ENCODE peak calls at places on chromosomes 5 and 9, in nine cellular contexts. One of them, this sample, is unnamed.

GRCh38 chr5:21880164-21880563 is 973.0 kb downstream of the CDH12 start:
- DNase-seq in A549: no peak
- DNase-seq in GM12865: no peak
- DNase-seq in astrocyte of the cerebellum: no peak
- DNase-seq in transverse colon: no peak
- DNase-seq in fibroblast of pulmonary artery: no peak
- DNase-seq in CD8-positive, alpha-beta T cell: no peak
- DNase-seq in bronchial epithelial cell: no peak
- DNase-seq in suprapubic skin: no peak
- DNase-seq in this sample: no peak

GRCh38 chr5:56360816-56361215 is 127.7 kb upstream of the ANKRD55 start:
- DNase-seq in A549: no peak
- DNase-seq in GM12865: no peak
- DNase-seq in astrocyte of the cerebellum: peak
- DNase-seq in transverse colon: no peak
- DNase-seq in fibroblast of pulmonary artery: no peak
- DNase-seq in CD8-positive, alpha-beta T cell: no peak
- DNase-seq in bronchial epithelial cell: no peak
- DNase-seq in suprapubic skin: no peak
- DNase-seq in this sample: no peak

GRCh38 chr9:84922051-84922450 is 252.5 kb downstream of the NTRK2 start:
- DNase-seq in A549: no peak
- DNase-seq in GM12865: no peak
- DNase-seq in astrocyte of the cerebellum: no peak
- DNase-seq in transverse colon: no peak
- DNase-seq in fibroblast of pulmonary artery: no peak
- DNase-seq in CD8-positive, alpha-beta T cell: no peak
- DNase-seq in bronchial epithelial cell: no peak
- DNase-seq in suprapubic skin: no peak
- DNase-seq in this sample: no peak

GRCh38 chr9:131469369-131469768 is 33.3 kb upstream of the POMT1 start:
- DNase-seq in A549: no peak
- DNase-seq in GM12865: no peak
- DNase-seq in astrocyte of the cerebellum: no peak
- DNase-seq in transverse colon: no peak
- DNase-seq in fibroblast of pulmonary artery: no peak
- DNase-seq in CD8-positive, alpha-beta T cell: no peak
- DNase-seq in bronchial epithelial cell: no peak
- DNase-seq in suprapubic skin: peak
- DNase-seq in this sample: no peak

GRCh38 chr5:35773936-35774335 is 82.8 kb upstream of the IL7R start:
- DNase-seq in A549: no peak
- DNase-seq in GM12865: no peak
- DNase-seq in astrocyte of the cerebellum: no peak
- DNase-seq in transverse colon: no peak
- DNase-seq in fibroblast of pulmonary artery: no peak
- DNase-seq in CD8-positive, alpha-beta T cell: no peak
- DNase-seq in bronchial epithelial cell: peak
- DNase-seq in suprapubic skin: no peak
- DNase-seq in this sample: peak

GRCh38 chr5:135193213-135194125 is 159.4 kb upstream of the PITX1 start:
- DNase-seq in A549: no peak
- DNase-seq in GM12865: no peak
- DNase-seq in astrocyte of the cerebellum: no peak
- DNase-seq in transverse colon: no peak
- DNase-seq in fibroblast of pulmonary artery: peak
- DNase-seq in CD8-positive, alpha-beta T cell: no peak
- DNase-seq in bronchial epithelial cell: peak
- DNase-seq in suprapubic skin: no peak
- DNase-seq in this sample: peak

GRCh38 chr5:149917073-149917676 is 27.4 kb downstream of the PDE6A start:
- DNase-seq in A549: no peak
- DNase-seq in GM12865: no peak
- DNase-seq in astrocyte of the cerebellum: no peak
- DNase-seq in transverse colon: no peak
- DNase-seq in fibroblast of pulmonary artery: peak
- DNase-seq in CD8-positive, alpha-beta T cell: no peak
- DNase-seq in bronchial epithelial cell: peak
- DNase-seq in suprapubic skin: no peak
- DNase-seq in this sample: no peak

GRCh38 chr5:172593306-172593705 is 47.8 kb upstream of the NEURL1B start:
- DNase-seq in A549: no peak
- DNase-seq in GM12865: no peak
- DNase-seq in astrocyte of the cerebellum: no peak
- DNase-seq in transverse colon: no peak
- DNase-seq in fibroblast of pulmonary artery: no peak
- DNase-seq in CD8-positive, alpha-beta T cell: no peak
- DNase-seq in bronchial epithelial cell: no peak
- DNase-seq in suprapubic skin: no peak
- DNase-seq in this sample: no peak

GRCh38 chr5:6875376-6875775 is 162.1 kb downstream of the TENT4A start:
- DNase-seq in A549: no peak
- DNase-seq in GM12865: no peak
- DNase-seq in astrocyte of the cerebellum: no peak
- DNase-seq in transverse colon: no peak
- DNase-seq in fibroblast of pulmonary artery: no peak
- DNase-seq in CD8-positive, alpha-beta T cell: no peak
- DNase-seq in bronchial epithelial cell: peak
- DNase-seq in suprapubic skin: no peak
- DNase-seq in this sample: peak

GRCh38 chr5:136192015-136192525 is 892 bp downstream of the SMIM32 start:
- DNase-seq in A549: no peak
- DNase-seq in GM12865: no peak
- DNase-seq in astrocyte of the cerebellum: no peak
- DNase-seq in transverse colon: no peak
- DNase-seq in fibroblast of pulmonary artery: peak
- DNase-seq in CD8-positive, alpha-beta T cell: no peak
- DNase-seq in bronchial epithelial cell: no peak
- DNase-seq in suprapubic skin: no peak
- DNase-seq in this sample: peak

GRCh38 chr5:109692852-109693251 is 3.1 kb downstream of the MAN2A1 start:
- DNase-seq in A549: no peak
- DNase-seq in GM12865: peak
- DNase-seq in astrocyte of the cerebellum: no peak
- DNase-seq in transverse colon: peak
- DNase-seq in fibroblast of pulmonary artery: no peak
- DNase-seq in CD8-positive, alpha-beta T cell: no peak
- DNase-seq in bronchial epithelial cell: no peak
- DNase-seq in suprapubic skin: no peak
- DNase-seq in this sample: no peak

GRCh38 chr5:112109331-112109993 is 309.6 kb downstream of the EPB41L4A start:
- DNase-seq in A549: no peak
- DNase-seq in GM12865: no peak
- DNase-seq in astrocyte of the cerebellum: peak
- DNase-seq in transverse colon: no peak
- DNase-seq in fibroblast of pulmonary artery: peak
- DNase-seq in CD8-positive, alpha-beta T cell: no peak
- DNase-seq in bronchial epithelial cell: peak
- DNase-seq in suprapubic skin: no peak
- DNase-seq in this sample: peak

GRCh38 chr9:89410709-89411111 is 87.2 kb downstream of the SEMA4D start:
- DNase-seq in A549: no peak
- DNase-seq in GM12865: peak
- DNase-seq in astrocyte of the cerebellum: no peak
- DNase-seq in transverse colon: no peak
- DNase-seq in fibroblast of pulmonary artery: no peak
- DNase-seq in CD8-positive, alpha-beta T cell: no peak
- DNase-seq in bronchial epithelial cell: no peak
- DNase-seq in suprapubic skin: no peak
- DNase-seq in this sample: no peak

GRCh38 chr9:87642330-87643110 is 83.4 kb upstream of the CTSL start:
- DNase-seq in A549: no peak
- DNase-seq in GM12865: no peak
- DNase-seq in astrocyte of the cerebellum: no peak
- DNase-seq in transverse colon: no peak
- DNase-seq in fibroblast of pulmonary artery: peak
- DNase-seq in CD8-positive, alpha-beta T cell: no peak
- DNase-seq in bronchial epithelial cell: no peak
- DNase-seq in suprapubic skin: no peak
- DNase-seq in this sample: no peak

GRCh38 chr9:87643111-87643650 is 82.7 kb upstream of the CTSL start:
- DNase-seq in A549: no peak
- DNase-seq in GM12865: no peak
- DNase-seq in astrocyte of the cerebellum: no peak
- DNase-seq in transverse colon: no peak
- DNase-seq in fibroblast of pulmonary artery: no peak
- DNase-seq in CD8-positive, alpha-beta T cell: no peak
- DNase-seq in bronchial epithelial cell: no peak
- DNase-seq in suprapubic skin: no peak
- DNase-seq in this sample: no peak

GRCh38 chr9:87641067-87641466 is 84.9 kb upstream of the CTSL start:
- DNase-seq in A549: no peak
- DNase-seq in GM12865: no peak
- DNase-seq in astrocyte of the cerebellum: no peak
- DNase-seq in transverse colon: no peak
- DNase-seq in fibroblast of pulmonary artery: no peak
- DNase-seq in CD8-positive, alpha-beta T cell: no peak
- DNase-seq in bronchial epithelial cell: no peak
- DNase-seq in suprapubic skin: no peak
- DNase-seq in this sample: no peak

GRCh38 chr9:87639949-87640348 is 86.0 kb upstream of the CTSL start:
- DNase-seq in A549: no peak
- DNase-seq in GM12865: no peak
- DNase-seq in astrocyte of the cerebellum: no peak
- DNase-seq in transverse colon: no peak
- DNase-seq in fibroblast of pulmonary artery: no peak
- DNase-seq in CD8-positive, alpha-beta T cell: no peak
- DNase-seq in bronchial epithelial cell: no peak
- DNase-seq in suprapubic skin: no peak
- DNase-seq in this sample: peak

GRCh38 chr9:87640385-87640795 is 85.5 kb upstream of the CTSL start:
- DNase-seq in A549: no peak
- DNase-seq in GM12865: no peak
- DNase-seq in astrocyte of the cerebellum: peak
- DNase-seq in transverse colon: no peak
- DNase-seq in fibroblast of pulmonary artery: peak
- DNase-seq in CD8-positive, alpha-beta T cell: no peak
- DNase-seq in bronchial epithelial cell: no peak
- DNase-seq in suprapubic skin: no peak
- DNase-seq in this sample: no peak
- H3K4me3 ChIP-seq in A549: no peak
- H3K4me3 ChIP-seq in GM12865: no peak
- H3K4me3 ChIP-seq in astrocyte of the cerebellum: no peak
- H3K4me3 ChIP-seq in transverse colon: no peak
- H3K4me3 ChIP-seq in fibroblast of pulmonary artery: no peak
- H3K4me3 ChIP-seq in CD8-positive, alpha-beta T cell: no peak
- H3K4me3 ChIP-seq in bronchial epithelial cell: no peak
- H3K4me3 ChIP-seq in suprapubic skin: no peak
- H3K4me3 ChIP-seq in this sample: no peak

GRCh38 chr9:137138058-137138697 is 776 bp upstream of the GRIN1 start:
- DNase-seq in A549: no peak
- DNase-seq in GM12865: no peak
- DNase-seq in astrocyte of the cerebellum: no peak
- DNase-seq in transverse colon: no peak
- DNase-seq in fibroblast of pulmonary artery: no peak
- DNase-seq in CD8-positive, alpha-beta T cell: peak
- DNase-seq in bronchial epithelial cell: no peak
- DNase-seq in suprapubic skin: no peak
- DNase-seq in this sample: no peak
- H3K4me3 ChIP-seq in A549: no peak
- H3K4me3 ChIP-seq in GM12865: no peak
- H3K4me3 ChIP-seq in astrocyte of the cerebellum: no peak
- H3K4me3 ChIP-seq in transverse colon: no peak
- H3K4me3 ChIP-seq in fibroblast of pulmonary artery: no peak
- H3K4me3 ChIP-seq in CD8-positive, alpha-beta T cell: no peak
- H3K4me3 ChIP-seq in bronchial epithelial cell: no peak
- H3K4me3 ChIP-seq in suprapubic skin: no peak
- H3K4me3 ChIP-seq in this sample: no peak

GRCh38 chr5:127586371-127586770 is 62.5 kb upstream of the CTXN3 start:
- DNase-seq in A549: no peak
- DNase-seq in GM12865: peak
- DNase-seq in astrocyte of the cerebellum: no peak
- DNase-seq in transverse colon: no peak
- DNase-seq in fibroblast of pulmonary artery: peak
- DNase-seq in CD8-positive, alpha-beta T cell: no peak
- DNase-seq in bronchial epithelial cell: no peak
- DNase-seq in suprapubic skin: no peak
- DNase-seq in this sample: no peak
- H3K4me3 ChIP-seq in A549: no peak
- H3K4me3 ChIP-seq in GM12865: no peak
- H3K4me3 ChIP-seq in astrocyte of the cerebellum: no peak
- H3K4me3 ChIP-seq in transverse colon: no peak
- H3K4me3 ChIP-seq in fibroblast of pulmonary artery: no peak
- H3K4me3 ChIP-seq in CD8-positive, alpha-beta T cell: no peak
- H3K4me3 ChIP-seq in bronchial epithelial cell: no peak
- H3K4me3 ChIP-seq in suprapubic skin: no peak
- H3K4me3 ChIP-seq in this sample: no peak

GRCh38 chr5:177302354-177303110 is 987 bp downstream of the RAB24 start:
- DNase-seq in A549: no peak
- DNase-seq in GM12865: peak
- DNase-seq in astrocyte of the cerebellum: no peak
- DNase-seq in transverse colon: no peak
- DNase-seq in fibroblast of pulmonary artery: no peak
- DNase-seq in CD8-positive, alpha-beta T cell: no peak
- DNase-seq in bronchial epithelial cell: no peak
- DNase-seq in suprapubic skin: peak
- DNase-seq in this sample: peak

GRCh38 chr5:177300971-177301370 is 2.5 kb downstream of the RAB24 start:
- DNase-seq in A549: no peak
- DNase-seq in GM12865: no peak
- DNase-seq in astrocyte of the cerebellum: no peak
- DNase-seq in transverse colon: no peak
- DNase-seq in fibroblast of pulmonary artery: no peak
- DNase-seq in CD8-positive, alpha-beta T cell: no peak
- DNase-seq in bronchial epithelial cell: peak
- DNase-seq in suprapubic skin: no peak
- DNase-seq in this sample: peak

GRCh38 chr5:177299711-177300110 is 3.8 kb downstream of the RAB24 start:
- DNase-seq in A549: no peak
- DNase-seq in GM12865: no peak
- DNase-seq in astrocyte of the cerebellum: no peak
- DNase-seq in transverse colon: no peak
- DNase-seq in fibroblast of pulmonary artery: no peak
- DNase-seq in CD8-positive, alpha-beta T cell: no peak
- DNase-seq in bronchial epithelial cell: no peak
- DNase-seq in suprapubic skin: no peak
- DNase-seq in this sample: no peak

GRCh38 chr5:177301503-177302165 is 1.9 kb downstream of the RAB24 start:
- DNase-seq in A549: no peak
- DNase-seq in GM12865: peak
- DNase-seq in astrocyte of the cerebellum: no peak
- DNase-seq in transverse colon: peak
- DNase-seq in fibroblast of pulmonary artery: no peak
- DNase-seq in CD8-positive, alpha-beta T cell: no peak
- DNase-seq in bronchial epithelial cell: peak
- DNase-seq in suprapubic skin: peak
- DNase-seq in this sample: peak

DNA sequence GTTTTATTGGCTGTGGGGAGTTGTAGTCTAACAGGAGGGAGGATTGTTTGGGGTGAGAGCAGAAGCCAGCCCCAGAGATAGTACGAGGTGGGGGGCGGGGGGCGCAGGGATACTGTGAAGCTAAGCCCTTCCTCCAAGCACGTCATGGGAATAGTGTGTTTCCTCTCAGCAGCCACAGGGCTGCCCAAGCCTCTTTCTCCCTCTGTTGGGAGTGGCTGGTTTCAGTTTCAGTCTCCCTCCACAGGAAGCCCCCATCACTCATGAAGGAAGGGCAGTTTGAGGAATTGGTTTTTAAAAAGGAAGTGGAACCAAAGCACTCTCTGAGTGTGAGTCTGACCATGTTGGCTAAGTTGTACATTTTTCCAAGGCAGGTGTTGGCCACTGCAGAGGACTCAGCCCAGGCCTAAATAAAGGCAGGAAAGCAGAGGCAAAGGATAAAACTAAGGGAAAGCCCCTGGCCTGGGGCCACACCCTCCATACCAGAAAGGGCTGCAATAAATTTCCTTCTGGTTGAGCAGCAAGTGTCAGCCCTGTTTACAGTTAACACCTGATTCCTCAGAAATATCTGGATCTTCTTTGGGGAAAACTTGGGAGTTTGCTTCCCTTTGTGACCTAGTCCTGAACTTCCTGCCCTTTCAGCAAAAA is 3.2 kb downstream of the RAB24 start:
- DNase-seq in A549: no peak
- DNase-seq in GM12865: peak
- DNase-seq in astrocyte of the cerebellum: peak
- DNase-seq in transverse colon: peak
- DNase-seq in fibroblast of pulmonary artery: peak
- DNase-seq in CD8-positive, alpha-beta T cell: peak
- DNase-seq in bronchial epithelial cell: peak
- DNase-seq in suprapubic skin: peak
- DNase-seq in this sample: peak
- H3K4me3 ChIP-seq in A549: no peak
- H3K4me3 ChIP-seq in GM12865: peak
- H3K4me3 ChIP-seq in astrocyte of the cerebellum: no peak
- H3K4me3 ChIP-seq in transverse colon: no peak
- H3K4me3 ChIP-seq in fibroblast of pulmonary artery: no peak
- H3K4me3 ChIP-seq in CD8-positive, alpha-beta T cell: peak
- H3K4me3 ChIP-seq in bronchial epithelial cell: no peak
- H3K4me3 ChIP-seq in suprapubic skin: no peak
- H3K4me3 ChIP-seq in this sample: no peak